ENCODE peak calls at places on chromosome 9, in ten cellular contexts. E is CD4-positive, CD25-positive, alpha-beta regulatory T cell; D is BE2C; N is naive thymus-derived CD4-positive, alpha-beta T cell; M is tibial artery; Z is adrenal gland; P is spleen; K is psoas muscle; B is PC-3; T is sigmoid colon. V is an unnamed sample. For H3K4me1 and H3K9me3, the result is how much of the 10 kb centered on the place peaks cover.

GRCh38 chr9:107838766-107839165 is 349.2 kb upstream of the KLF4 start:
- DNase-seq in B (no peak), N (no peak), K (no peak), D (no peak), P (no peak), E (no peak), T (no peak), Z (no peak), M (no peak), V (no peak)

GRCh38 chr9:133252301-133252776 is 22.7 kb downstream of the ABO start:
- DNase-seq in T (no peak), K (no peak), E (no peak), B (peak), Z (peak), D (no peak), M (no peak), P (no peak), N (no peak), V (no peak)

GRCh38 chr9:137311171-137311970 is 9.3 kb upstream of the NRARP start:
- DNase-seq in B (peak), Z (no peak), E (no peak), N (no peak), D (peak), P (peak), M (peak), T (no peak), K (no peak), V (no peak)

GRCh38 chr9:133023117-133023890 is 7.5 kb upstream of the GTF3C5 start:
- DNase-seq in N (no peak), K (no peak), B (no peak), D (peak), T (no peak), E (peak), Z (no peak), M (no peak), P (no peak), V (no peak)

GRCh38 chr9:108296056-108296455 is 559.7 kb downstream of the ACTL7B start:
- DNase-seq in E (no peak), K (no peak), M (no peak), N (no peak), Z (no peak), T (no peak), B (peak), D (no peak), P (no peak), V (no peak)

GRCh38 chr9:38142201-38142600 is 73.2 kb upstream of the SHB start:
- DNase-seq in K (no peak), T (no peak), M (no peak), E (no peak), B (no peak), P (no peak), D (no peak), Z (no peak), N (no peak), V (no peak)

GRCh38 chr9:88732128-88732527 is 197.2 kb downstream of the NXNL2 start:
- DNase-seq in T (no peak), K (no peak), E (no peak), P (no peak), D (no peak), B (no peak), Z (peak), N (no peak), M (peak), V (no peak)

GRCh38 chr9:70883056-70883455 is 238.4 kb downstream of the TRPM3 start:
- DNase-seq in D (no peak), P (no peak), E (no peak), M (no peak), N (no peak), B (no peak), T (no peak), K (no peak), Z (no peak), V (no peak)

GRCh38 chr9:129052592-129052991 is 16.2 kb downstream of the MIGA2 start:
- DNase-seq in P (no peak), D (no peak), N (no peak), T (no peak), E (no peak), B (peak), M (no peak), K (peak), Z (peak), V (no peak)

GRCh38 chr9:37421914-37422288 is 595 bp upstream of the GRHPR start:
- DNase-seq in T (no peak), P (no peak), Z (peak), M (no peak), N (no peak), K (peak), E (no peak), B (no peak), D (no peak), V (no peak)

GRCh38 chr9:14214065-14214684 is 99.8 kb downstream of the NFIB start:
- DNase-seq in D (no peak), E (no peak), N (no peak), T (no peak), K (no peak), B (no peak), P (no peak), M (no peak), Z (no peak), V (no peak)

GRCh38 chr9:126450537-126451205 is 124.0 kb downstream of the MVB12B start:
- DNase-seq in N (no peak), P (peak), Z (no peak), E (no peak), T (no peak), B (no peak), D (no peak), K (no peak), M (no peak), V (no peak)

GRCh38 chr9:76634356-76635054 is 129.7 kb upstream of the PCA3 start:
- DNase-seq in M (no peak), T (no peak), Z (no peak), K (no peak), E (no peak), P (no peak), B (peak), N (no peak), D (no peak), V (no peak)

GRCh38 chr9:91817493-91818225 is 132.4 kb downstream of the ROR2 start:
- DNase-seq in T (peak), B (no peak), P (no peak), N (no peak), D (no peak), Z (peak), M (peak), K (no peak), E (no peak), V (peak)

GRCh38 chr9:130234340-130235260 is 31.0 kb upstream of the HMCN2 start:
- DNase-seq in Z (no peak), K (no peak), N (no peak), T (peak), P (peak), B (peak), M (no peak), D (no peak), E (no peak), V (no peak)

GRCh38 chr9:19231126-19232035 is 888 bp downstream of the DENND4C start:
- DNase-seq in Z (peak), B (peak), P (peak), K (no peak), N (no peak), T (peak), M (no peak), D (no peak), E (peak), V (no peak)

GRCh38 chr9:69502671-69503301 is 169.4 kb downstream of the APBA1 start:
- DNase-seq in E (peak), N (no peak), T (no peak), D (no peak), B (peak), K (no peak), Z (no peak), P (no peak), M (no peak), V (no peak)

GRCh38 chr9:133403766-133404439 is 13.9 kb downstream of the REXO4 start:
- DNase-seq in B (peak), T (no peak), K (no peak), D (peak), N (peak), M (no peak), E (peak), Z (no peak), P (peak), V (peak)

GRCh38 chr9:118503236-118503635 is 799.0 kb downstream of the TLR4 start:
- DNase-seq in B (no peak), N (no peak), P (no peak), K (no peak), E (no peak), T (no peak), M (no peak), D (no peak), Z (no peak), V (no peak)

GRCh38 chr9:89007568-89007967 is 16.3 kb downstream of the S1PR3 start:
- DNase-seq in N (no peak), D (no peak), Z (no peak), B (no peak), T (no peak), E (no peak), P (no peak), M (peak), K (no peak), V (no peak)

GRCh38 chr9:82526629-82527028 is 536.3 kb downstream of the RASEF start:
- DNase-seq in D (no peak), B (no peak), Z (no peak), E (no peak), M (no peak), K (no peak), T (no peak), N (no peak), P (no peak), V (no peak)

GRCh38 chr9:113918697-113919390 is 42.7 kb downstream of the ZNF618 start:
- DNase-seq in Z (no peak), K (no peak), M (no peak), T (no peak), N (no peak), E (no peak), P (no peak), D (no peak), B (no peak), V (no peak)

GRCh38 chr9:106560540-106560939 is 302.4 kb upstream of the ZNF462 start:
- DNase-seq in P (no peak), Z (no peak), M (no peak), K (no peak), T (no peak), E (no peak), D (no peak), N (no peak), B (no peak), V (no peak)

GRCh38 chr9:7119612-7120011 is 361.8 kb downstream of the KDM4C start:
- DNase-seq in D (no peak), B (no peak), Z (no peak), E (no peak), P (no peak), N (no peak), K (no peak), T (no peak), M (no peak), V (no peak)

GRCh38 chr9:75152416-75152815 is 64.1 kb downstream of the OSTF1 start:
- DNase-seq in E (peak), T (no peak), D (no peak), K (no peak), B (no peak), N (peak), P (no peak), M (no peak), Z (no peak), V (no peak)

GRCh38 chr9:12684923-12685468 is 8.2 kb upstream of the TYRP1 start:
- DNase-seq in T (no peak), K (no peak), Z (no peak), E (no peak), M (no peak), N (no peak), P (no peak), D (no peak), B (no peak), V (no peak)

GRCh38 chr9:95027914-95028854 is 289.3 kb downstream of the FANCC start:
- DNase-seq in N (no peak), Z (no peak), M (no peak), K (no peak), D (no peak), P (no peak), B (no peak), T (no peak), E (no peak), V (no peak)

GRCh38 chr9:121192959-121193645 is 8.6 kb downstream of the RAB14 start:
- DNase-seq in K (no peak), B (no peak), M (no peak), N (no peak), T (no peak), P (no peak), D (no peak), Z (no peak), E (no peak), V (no peak)

GRCh38 chr9:121192518-121192917 is 9.2 kb downstream of the RAB14 start:
- DNase-seq in P (no peak), N (no peak), D (no peak), B (no peak), T (no peak), K (no peak), M (no peak), Z (no peak), E (no peak), V (no peak)

GRCh38 chr9:121197135-121197534 is 4.5 kb downstream of the RAB14 start:
- DNase-seq in M (no peak), P (no peak), E (no peak), D (no peak), T (no peak), K (no peak), Z (no peak), B (no peak), N (no peak), V (no peak)

GRCh38 chr9:121196389-121196788 is 5.3 kb downstream of the RAB14 start:
- DNase-seq in D (peak), P (no peak), E (no peak), N (no peak), Z (no peak), T (no peak), B (no peak), M (no peak), K (no peak), V (no peak)

DNA sequence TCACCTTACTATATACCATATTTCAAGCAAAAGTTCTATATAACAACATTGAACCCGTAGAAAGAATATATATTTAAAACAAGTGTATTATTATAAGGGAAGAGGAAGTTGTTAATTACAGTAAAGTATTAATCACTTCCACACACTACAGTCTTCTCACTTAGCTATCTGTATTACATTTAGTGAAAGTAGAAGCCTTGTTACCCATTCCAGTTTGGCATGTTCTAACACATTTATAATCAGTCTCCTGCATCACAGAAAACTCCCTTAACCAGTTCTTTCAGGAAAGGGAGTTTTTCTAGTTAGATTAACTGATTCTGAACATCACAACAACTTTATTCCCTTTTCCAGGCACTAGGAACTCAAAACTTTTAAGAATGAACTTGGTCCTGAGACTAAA is 6.9 kb downstream of the RAB14 start:
- DNase-seq in B (no peak), T (no peak), Z (no peak), P (no peak), D (no peak), E (no peak), N (no peak), M (no peak), K (no peak), V (no peak)
- H3K4me1 ChIP-seq in B (under half), T (under half), Z (half or more), P (half or more), D (under half), E (half or more), N (half or more), M (under half), K (half or more), V (under half)

GRCh38 chr9:135648494-135649410 is 9.4 kb upstream of the GLT6D1 start:
- DNase-seq in B (no peak), K (no peak), M (no peak), Z (no peak), E (no peak), P (no peak), D (no peak), N (no peak), T (no peak), V (no peak)
- H3K9me3 ChIP-seq in B (under half), K (under half), M (under half), Z (under half), E (under half), P (half or more), D (under half), N (under half), T (under half), V (under half)

GRCh38 chr9:87157366-87158031 is 210.2 kb upstream of the GAS1 start:
- DNase-seq in Z (no peak), K (no peak), M (no peak), N (no peak), B (no peak), T (no peak), E (no peak), P (no peak), D (no peak), V (no peak)
- H3K4me3 ChIP-seq in Z (no peak), K (no peak), M (no peak), N (no peak), B (no peak), T (no peak), E (no peak), P (no peak), D (no peak), V (no peak)

DNA sequence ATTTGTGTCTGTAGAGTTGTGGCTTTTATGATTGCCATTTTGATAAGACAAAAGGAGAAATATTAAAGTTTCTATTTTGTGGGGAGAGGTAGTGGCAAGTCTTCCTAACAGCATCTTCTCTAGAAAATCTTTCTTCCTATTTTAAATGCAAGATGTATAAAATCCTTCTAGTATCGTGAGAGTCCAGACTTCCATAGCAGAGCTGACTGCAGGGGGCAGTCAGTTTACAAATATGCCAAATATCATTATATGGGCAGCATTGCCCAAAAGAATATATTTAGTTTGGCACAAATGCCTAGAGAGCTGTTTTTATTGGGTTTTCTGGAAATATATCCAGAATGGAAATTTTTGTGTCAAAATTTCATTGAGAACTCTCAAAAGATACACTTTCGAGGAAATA is 82.1 kb upstream of the ALDH1A1 start:
- DNase-seq in E (no peak), M (no peak), K (no peak), T (no peak), B (peak), P (no peak), Z (no peak), N (no peak), D (no peak), V (no peak)
- H3K4me1 ChIP-seq in E (under half), M (under half), K (under half), T (under half), B (under half), P (under half), Z (under half), N (under half), D (under half), V (under half)

GRCh38 chr9:24009322-24009721 is 183.3 kb upstream of the ELAVL2 start:
- DNase-seq in E (no peak), N (no peak), P (no peak), K (no peak), M (no peak), B (no peak), Z (no peak), D (no peak), T (no peak), V (no peak)

DNA sequence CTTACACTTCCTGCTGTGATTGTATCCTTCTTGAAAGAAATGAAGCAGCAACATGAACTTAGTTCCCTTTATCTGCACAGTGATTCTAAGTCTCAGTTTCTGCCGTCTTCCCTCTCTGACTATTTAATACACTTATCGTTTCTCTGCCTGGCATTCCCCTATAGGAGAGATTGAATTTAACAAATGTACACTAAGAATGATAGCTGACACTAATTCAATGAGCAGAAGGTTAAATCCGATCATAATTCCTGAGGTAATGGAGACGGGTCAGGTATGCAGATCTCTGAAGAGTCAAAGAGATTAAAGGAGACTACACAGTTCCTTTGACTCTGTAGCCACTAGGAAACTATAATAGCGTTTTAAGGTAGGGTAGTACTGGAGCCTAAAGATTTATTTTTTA is 185.2 kb upstream of the ELAVL2 start:
- DNase-seq in N (no peak), B (no peak), K (no peak), M (no peak), T (no peak), E (no peak), P (no peak), D (no peak), Z (no peak), V (no peak)
- H3K9me3 ChIP-seq in N (under half), B (under half), K (under half), M (under half), T (under half), E (under half), P (under half), D (under half), Z (under half), V (under half)

DNA sequence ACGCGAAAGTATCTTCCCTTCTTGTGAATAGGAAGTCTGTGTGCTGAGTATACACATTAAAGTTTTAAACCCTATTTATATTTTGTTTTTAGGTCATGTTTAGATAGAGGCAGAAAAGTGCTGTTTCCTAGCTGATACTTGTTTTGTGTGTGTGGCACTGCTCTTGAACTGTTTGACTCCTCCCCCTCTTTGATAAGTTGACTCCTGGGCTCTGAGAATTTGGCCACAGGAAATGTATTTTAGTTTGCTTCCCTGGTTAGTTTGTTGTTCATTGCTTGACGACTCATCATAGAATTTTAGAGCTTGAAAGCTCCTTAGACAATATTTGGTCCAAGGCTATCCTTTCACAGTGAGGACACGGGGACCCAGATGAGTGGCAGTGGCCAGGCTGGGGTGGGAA is 2.0 kb upstream of the CDC14B start:
- DNase-seq in Z (no peak), N (no peak), E (peak), P (no peak), D (no peak), B (peak), K (no peak), T (no peak), M (no peak), V (no peak)
- H3K4me3 ChIP-seq in Z (no peak), N (no peak), E (no peak), P (no peak), D (no peak), B (no peak), K (no peak), T (no peak), M (no peak), V (no peak)

GRCh38 chr9:124797343-124798103 is 20.6 kb downstream of the OLFML2A start:
- DNase-seq in T (peak), K (no peak), B (no peak), E (no peak), N (no peak), Z (no peak), P (no peak), D (peak), M (no peak), V (no peak)
- H3K4me1 ChIP-seq in T (under half), K (half or more), B (under half), E (under half), N (under half), Z (under half), P (half or more), D (under half), M (under half), V (under half)

GRCh38 chr9:92850898-92851297 is 26.9 kb downstream of the ZNF484 start:
- DNase-seq in E (peak), T (no peak), D (no peak), B (peak), Z (no peak), N (peak), P (no peak), M (no peak), K (no peak), V (no peak)
- H3K9me3 ChIP-seq in E (half or more), T (under half), D (under half), B (under half), Z (under half), N (under half), P (half or more), M (under half), K (under half), V (under half)

V was measured in HAP-1.